ENCODE peak calls at places on chromosomes 11 and 22, in nine cellular contexts. L, N, I, T, Y, A, D, H and Q are unnamed samples.

GRCh38 chr11:116808262-116809175 is 14.6 kb downstream of the APOA4 start:
- DNase-seq in L (peak), N (peak), I (peak), T (no peak), Y (no peak), A (no peak), D (no peak), H (no peak), Q (no peak)

GRCh38 chr22:32543020-32543357 is 68.4 kb downstream of the FBXO7 start:
- DNase-seq in L (no peak), N (no peak), I (no peak), T (no peak), Y (no peak), A (no peak), D (no peak), H (no peak), Q (no peak)

GRCh38 chr11:102341844-102342318 is 5.1 kb upstream of the BIRC2 start:
- DNase-seq in L (peak), N (peak), I (peak), T (peak), Y (peak), A (peak), D (peak), H (peak), Q (peak)

GRCh38 chr11:28529046-28529445 is 420.9 kb downstream of the METTL15 start:
- DNase-seq in L (no peak), N (no peak), I (no peak), T (no peak), Y (no peak), A (no peak), D (no peak), H (no peak), Q (no peak)

GRCh38 chr11:12529793-12530192 is 144.4 kb upstream of the TEAD1 start:
- DNase-seq in L (no peak), N (no peak), I (no peak), T (no peak), Y (no peak), A (no peak), D (no peak), H (no peak), Q (no peak)

GRCh38 chr11:12765428-12765827 is 91.2 kb downstream of the TEAD1 start:
- DNase-seq in L (no peak), N (no peak), I (no peak), T (no peak), Y (no peak), A (peak), D (no peak), H (no peak), Q (no peak)

GRCh38 chr11:69978841-69979614 is 99.1 kb upstream of the ANO1 start:
- DNase-seq in L (no peak), N (no peak), I (no peak), T (no peak), Y (no peak), A (no peak), D (no peak), H (no peak), Q (no peak)

GRCh38 chr11:45934580-45935318 is 12.3 kb downstream of the LARGE2 start:
- DNase-seq in L (no peak), N (no peak), I (no peak), T (no peak), Y (no peak), A (no peak), D (no peak), H (no peak), Q (no peak)

DNA sequence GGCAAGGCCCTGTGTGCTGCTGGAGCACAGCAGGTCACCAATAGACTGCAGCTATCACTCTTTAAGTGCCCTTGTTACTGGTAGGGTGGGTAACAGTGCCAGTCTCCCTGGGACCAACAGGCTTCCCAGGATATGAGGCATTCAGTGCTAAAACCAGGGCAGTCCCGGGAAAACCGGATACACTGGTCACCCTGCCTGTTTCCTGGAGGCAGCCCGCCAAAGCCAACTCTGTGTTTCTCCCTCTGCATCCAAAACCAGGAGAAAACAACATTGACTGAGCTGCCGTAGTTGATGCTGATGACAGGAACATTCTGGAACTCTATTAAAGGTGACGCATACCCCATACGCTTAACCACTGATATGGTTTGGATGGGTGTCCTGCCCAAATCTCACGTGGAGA is 149.1 kb downstream of the SHANK2 start:
- DNase-seq in L (peak), N (no peak), I (no peak), T (no peak), Y (no peak), A (no peak), D (no peak), H (no peak), Q (no peak)
- TF ChIP-seq EP300 in L (no peak), N (no peak), I (no peak), T (no peak), Y (no peak), A (no peak), D (no peak), H (no peak), Q (no peak)

GRCh38 chr22:37486224-37486845 is at the start of gene MFNG:
- DNase-seq in L (peak), N (peak), I (peak), T (peak), Y (peak), A (peak), D (peak), H (peak), Q (peak)
- TF ChIP-seq EP300 in L (no peak), N (no peak), I (no peak), T (no peak), Y (no peak), A (no peak), D (no peak), H (no peak), Q (peak)

GRCh38 chr22:29719894-29720645 is at the start of gene CABP7:
- DNase-seq in L (no peak), N (no peak), I (no peak), T (peak), Y (no peak), A (no peak), D (peak), H (no peak), Q (no peak)
- TF ChIP-seq EP300 in L (no peak), N (no peak), I (no peak), T (no peak), Y (no peak), A (no peak), D (no peak), H (no peak), Q (no peak)

GRCh38 chr11:115083129-115083823 is 404.9 kb downstream of the NXPE2 start:
- DNase-seq in L (no peak), N (no peak), I (no peak), T (no peak), Y (no peak), A (no peak), D (no peak), H (no peak), Q (no peak)
- TF ChIP-seq EP300 in L (no peak), N (no peak), I (no peak), T (no peak), Y (no peak), A (no peak), D (no peak), H (no peak), Q (no peak)

DNA sequence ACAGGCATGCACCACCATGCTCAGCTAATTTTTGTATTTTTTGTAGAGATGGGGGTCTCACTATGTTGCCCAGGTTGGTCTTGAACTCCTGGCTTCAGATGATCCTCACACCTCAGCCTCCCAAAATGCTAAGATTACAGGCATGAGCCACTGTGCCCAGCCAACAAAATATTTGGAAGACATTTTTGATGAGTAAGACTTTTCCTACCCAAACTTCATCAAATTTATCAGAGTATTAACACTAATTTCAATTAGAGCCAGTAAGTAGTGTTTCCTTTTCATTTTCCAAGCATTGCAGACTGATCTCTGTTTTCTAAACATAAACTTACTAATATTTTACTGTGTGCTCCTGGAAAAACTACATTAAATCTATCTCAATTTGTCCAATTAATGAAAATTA is 1.4 kb upstream of the CRTAM start:
- DNase-seq in L (no peak), N (no peak), I (no peak), T (no peak), Y (no peak), A (no peak), D (no peak), H (no peak), Q (no peak)
- TF ChIP-seq EP300 in L (no peak), N (no peak), I (no peak), T (no peak), Y (no peak), A (no peak), D (no peak), H (no peak), Q (no peak)